ENCODE peak calls at places on chromosomes 7 and 10, in nine cellular contexts. B is AG09309, M is cardiac muscle cell, W is hepatocyte, X is upper lobe of left lung, R is IMR-90, F is GM20000, A is heart right ventricle, T is right lobe of liver. H is an unnamed sample.

GRCh38 chr7:13130321-13130720 is 442.9 kb downstream of the ARL4A start:
- DNase-seq in B (no peak), M (no peak), W (no peak), X (no peak), R (no peak), F (no peak), A (no peak), T (no peak), H (no peak)

GRCh38 chr10:65348637-65349036 is 1577.2 kb upstream of the LRRTM3 start:
- DNase-seq in B (no peak), M (no peak), W (no peak), X (no peak), R (no peak), F (no peak), A (no peak), T (no peak), H (no peak)

GRCh38 chr10:35135861-35136260 is 9.2 kb downstream of the CREM start:
- DNase-seq in B (no peak), M (no peak), W (no peak), X (peak; percentile 56), R (peak; percentile 52), F (no peak), A (no peak), T (no peak), H (no peak)

GRCh38 chr7:47639495-47640110 is 57.7 kb upstream of the TNS3 start:
- DNase-seq in B (no peak), M (no peak), W (no peak), X (no peak), R (no peak), F (no peak), A (no peak), T (no peak), H (no peak)

GRCh38 chr7:33744293-33744692 is 161.0 kb upstream of the BMPER start:
- DNase-seq in B (no peak), M (peak; percentile 67), W (peak; percentile 32), X (no peak), R (peak; percentile 14), F (peak; percentile 45), A (no peak), T (no peak), H (no peak)

GRCh38 chr10:22087365-22087738 is 83.8 kb upstream of the DNAJC1 start:
- DNase-seq in B (no peak), M (no peak), W (no peak), X (no peak), R (no peak), F (no peak), A (no peak), T (no peak), H (no peak)

GRCh38 chr10:8069108-8069507 is 14.6 kb downstream of the GATA3 start:
- DNase-seq in B (no peak), M (no peak), W (no peak), X (no peak), R (no peak), F (no peak), A (no peak), T (no peak), H (no peak)

GRCh38 chr7:144256112-144256511 is 8.5 kb downstream of the OR2A7 start:
- DNase-seq in B (no peak), M (peak; percentile 68), W (no peak), X (peak; percentile 30), R (no peak), F (no peak), A (no peak), T (no peak), H (peak; percentile 13)

GRCh38 chr7:92808006-92808405 is 28.4 kb downstream of the CDK6 start:
- DNase-seq in B (no peak), M (peak; percentile 39), W (no peak), X (no peak), R (peak; percentile 47), F (no peak), A (no peak), T (no peak), H (no peak)

GRCh38 chr7:44287488-44288380 is 37.7 kb downstream of the CAMK2B start:
- DNase-seq in B (no peak), M (no peak), W (no peak), X (peak; percentile 13), R (no peak), F (no peak), A (no peak), T (peak; percentile 35), H (no peak)

GRCh38 chr10:72353028-72353962 is 1.4 kb downstream of the DNAJB12 start:
- DNase-seq in B (no peak), M (peak; percentile 48), W (peak; percentile 66), X (peak; percentile 54), R (peak; percentile 40), F (no peak), A (no peak), T (peak; percentile 73), H (no peak)

GRCh38 chr10:71597821-71598498 is 121.6 kb downstream of the C10orf105 start:
- DNase-seq in B (no peak), M (peak; percentile 67), W (no peak), X (peak; percentile 73), R (no peak), F (peak; percentile 57), A (peak; percentile 33), T (peak; percentile 95), H (no peak)

GRCh38 chr7:110507832-110508231 is 583.1 kb upstream of the LRRN3 start:
- DNase-seq in B (no peak), M (no peak), W (no peak), X (no peak), R (no peak), F (no peak), A (no peak), T (peak; percentile 51), H (no peak)

GRCh38 chr7:85025312-85025756 is 161.5 kb downstream of the SEMA3D start:
- DNase-seq in B (no peak), M (peak; percentile 34), W (no peak), X (no peak), R (no peak), F (no peak), A (peak; percentile 16), T (peak; percentile 65), H (no peak)

GRCh38 chr10:76051007-76051936 is 619.8 kb downstream of the LRMDA start:
- DNase-seq in B (no peak), M (no peak), W (peak; percentile 64), X (no peak), R (no peak), F (no peak), A (no peak), T (peak; percentile 69), H (no peak)

GRCh38 chr10:131928248-131929095 is 27.7 kb downstream of the PPP2R2D start:
- DNase-seq in B (no peak), M (peak; percentile 12), W (no peak), X (no peak), R (peak; percentile 51), F (peak; percentile 77), A (peak; percentile 43), T (peak; percentile 23), H (no peak)

GRCh38 chr10:88395677-88396076 is 187.4 kb downstream of the RNLS start:
- DNase-seq in B (no peak), M (peak; percentile 32), W (no peak), X (no peak), R (peak; percentile 17), F (no peak), A (no peak), T (no peak), H (no peak)

GRCh38 chr7:46256870-46257528 is 335.9 kb upstream of the IGFBP3 start:
- DNase-seq in B (no peak), M (no peak), W (no peak), X (no peak), R (no peak), F (no peak), A (no peak), T (no peak), H (no peak)

GRCh38 chr7:117741962-117742361 is 131.3 kb downstream of the CTTNBP2 start:
- DNase-seq in B (no peak), M (no peak), W (no peak), X (no peak), R (peak; percentile 80), F (no peak), A (no peak), T (no peak), H (no peak)

GRCh38 chr7:129361771-129362170 is 72.5 kb upstream of the STRIP2 start:
- DNase-seq in B (no peak), M (no peak), W (no peak), X (no peak), R (no peak), F (no peak), A (no peak), T (no peak), H (no peak)
- TF ChIP-seq CTCF in B (no peak), M (no peak), W (no peak), X (no peak), R (no peak), F (no peak), A (no peak), T (no peak), H (no peak)

GRCh38 chr7:78443811-78444210 is 645.2 kb downstream of the PHTF2 start:
- DNase-seq in B (no peak), M (no peak), W (no peak), X (no peak), R (no peak), F (no peak), A (no peak), T (no peak), H (no peak)
- TF ChIP-seq CTCF in B (no peak), M (no peak), W (no peak), X (no peak), R (no peak), F (no peak), A (no peak), T (no peak), H (no peak)

DNA sequence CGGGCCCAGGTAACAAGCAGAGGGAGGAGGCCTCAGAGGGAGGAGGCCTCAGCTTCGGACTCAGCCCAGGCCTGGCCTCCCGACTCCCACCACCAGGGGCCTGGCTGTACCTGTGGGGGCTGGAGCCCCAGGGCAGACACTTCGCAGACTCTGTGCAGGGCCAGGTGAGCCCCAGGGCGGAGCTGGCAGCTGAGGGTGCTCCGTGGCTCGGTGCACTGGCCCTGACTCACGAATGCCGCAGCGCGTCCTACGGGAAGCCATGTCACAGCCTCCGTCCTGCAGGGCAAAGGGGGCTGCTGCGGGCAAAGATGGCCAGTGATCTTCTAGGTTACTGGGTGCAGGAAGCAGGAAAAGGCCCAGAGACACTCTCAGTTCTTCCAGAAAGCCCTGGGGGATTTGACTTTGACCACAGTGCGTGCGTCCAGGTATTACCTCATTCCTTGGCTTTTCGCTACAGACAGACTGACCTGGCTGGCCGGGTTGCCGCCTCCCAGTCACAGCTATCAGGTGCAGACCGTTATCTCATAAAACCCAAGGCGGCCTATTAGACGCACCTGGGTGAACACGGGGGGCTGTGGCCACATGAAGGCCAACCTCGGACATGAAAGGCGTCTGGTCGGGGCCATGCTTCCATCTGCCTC is 80.1 kb downstream of the FOXL3 start:
- DNase-seq in B (no peak), M (no peak), W (peak; percentile 54), X (no peak), R (no peak), F (no peak), A (no peak), T (peak; percentile 42), H (peak; percentile 46)
- TF ChIP-seq CTCF in B (no peak), M (no peak), W (no peak), X (no peak), R (no peak), F (no peak), A (no peak), T (no peak), H (peak; percentile 22)

DNA sequence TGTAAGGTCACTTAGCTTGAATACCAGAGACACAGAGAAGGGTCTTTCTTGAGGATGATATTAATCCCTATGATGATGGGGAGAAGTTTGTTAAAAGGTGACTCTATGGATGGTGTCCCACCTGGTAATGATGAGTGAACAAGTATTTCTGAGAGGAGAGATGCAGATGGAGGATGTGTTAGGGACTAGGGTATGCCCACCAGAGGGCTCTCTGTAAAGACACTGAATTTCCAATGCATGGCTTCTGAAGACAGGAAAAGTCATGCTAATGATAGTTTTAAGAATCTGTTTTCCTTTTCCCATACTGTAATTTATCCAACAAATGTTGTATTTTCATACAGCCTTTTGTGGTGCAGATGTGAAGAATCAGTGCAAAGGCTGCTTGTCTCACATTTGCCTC is 1250.9 kb upstream of the CELF2 start:
- DNase-seq in B (no peak), M (no peak), W (no peak), X (no peak), R (no peak), F (no peak), A (no peak), T (no peak), H (no peak)
- TF ChIP-seq CTCF in B (no peak), M (peak; percentile 16), W (peak; percentile 17), X (no peak), R (no peak), F (no peak), A (no peak), T (no peak), H (no peak)

H was measured in Calu3.